ENCODE peak calls at places on chromosomes 2 and 18, in five cellular contexts. V, J, N, G and K are unnamed samples.

GRCh38 chr18:50268022-50268747 is 1.9 kb upstream of the CFAP53 start:
- DNase-seq in V (peak; percentile 70), J (peak; percentile 71), N (peak; percentile 72), G (peak; percentile 89), K (peak; percentile 46)

GRCh38 chr2:196492946-196493345 is 146.6 kb upstream of the CCDC150 start:
- DNase-seq in V (no peak), J (no peak), N (no peak), G (no peak), K (no peak)

GRCh38 chr18:389658-390357 is 110.7 kb downstream of the COLEC12 start:
- DNase-seq in V (no peak), J (no peak), N (no peak), G (no peak), K (no peak)

GRCh38 chr2:217691516-217691915 is 311.3 kb downstream of the TNS1 start:
- DNase-seq in V (no peak), J (no peak), N (no peak), G (no peak), K (no peak)

GRCh38 chr2:12498703-12499102 is 218.0 kb upstream of the TRIB2 start:
- DNase-seq in V (no peak), J (no peak), N (no peak), G (no peak), K (no peak)

GRCh38 chr2:10658041-10658913 is 31.5 kb downstream of the NOL10 start:
- DNase-seq in V (no peak), J (no peak), N (no peak), G (no peak), K (no peak)

GRCh38 chr2:72140621-72140960 is 7.1 kb downstream of the CYP26B1 start:
- DNase-seq in V (no peak), J (peak; percentile 11), N (no peak), G (no peak), K (no peak)

GRCh38 chr2:27795868-27796277 is 24.4 kb downstream of the MRPL33 start:
- DNase-seq in V (no peak), J (no peak), N (no peak), G (no peak), K (no peak)

GRCh38 chr2:13581471-13581870 is 864.7 kb downstream of the TRIB2 start:
- DNase-seq in V (no peak), J (no peak), N (no peak), G (no peak), K (no peak)

GRCh38 chr2:128290356-128290755 is 28.3 kb downstream of the HS6ST1 start:
- DNase-seq in V (no peak), J (no peak), N (no peak), G (no peak), K (no peak)

GRCh38 chr2:218003265-218003950 is 613 bp upstream of the TNS1 start:
- DNase-seq in V (peak; percentile 56), J (peak; percentile 73), N (no peak), G (peak; percentile 62), K (no peak)

GRCh38 chr18:59385191-59385590 is 26.1 kb upstream of the LMAN1 start:
- DNase-seq in V (no peak), J (no peak), N (no peak), G (no peak), K (no peak)

GRCh38 chr18:59382388-59382787 is 23.3 kb upstream of the LMAN1 start:
- DNase-seq in V (no peak), J (no peak), N (no peak), G (no peak), K (no peak)

GRCh38 chr18:59380706-59381105 is 21.6 kb upstream of the LMAN1 start:
- DNase-seq in V (no peak), J (no peak), N (no peak), G (no peak), K (no peak)

GRCh38 chr18:59381949-59382348 is 22.9 kb upstream of the LMAN1 start:
- DNase-seq in V (no peak), J (no peak), N (no peak), G (no peak), K (no peak)

DNA sequence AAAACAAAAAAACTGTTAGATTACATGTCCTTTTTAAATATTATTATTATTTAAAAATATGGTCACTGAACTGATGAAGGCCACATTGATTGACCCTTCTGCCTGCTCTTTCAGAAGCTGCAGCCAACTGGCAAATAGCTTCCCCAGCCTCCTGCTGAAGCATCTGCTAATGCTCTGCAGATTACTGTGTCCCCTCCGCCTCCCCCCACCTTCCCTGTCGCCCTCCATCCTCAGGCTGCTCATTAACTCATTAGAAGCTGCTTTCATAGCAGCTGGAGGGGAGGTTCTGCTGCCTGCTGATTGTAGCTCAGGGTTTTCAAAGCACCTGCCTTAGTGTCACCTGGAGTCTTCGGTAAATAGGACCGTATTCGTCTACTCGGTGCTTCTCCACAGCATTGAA is 24.8 kb upstream of the LMAN1 start:
- DNase-seq in V (no peak), J (no peak), N (no peak), G (no peak), K (no peak)
- H3K27me3 ChIP-seq in V (no peaks in the 10 kb centered on the region), J (no peaks in the 10 kb centered on the region), N (peaks cover 3% of the 10 kb centered on the region), G (peaks cover 8% of the 10 kb centered on the region), K (no peaks in the 10 kb centered on the region)

GRCh38 chr18:80034852-80035406 is 695 bp downstream of the RBFA start:
- DNase-seq in V (no peak), J (no peak), N (no peak), G (no peak), K (no peak)
- TF ChIP-seq CTCF in V (no peak), J (no peak), N (no peak), G (no peak), K (no peak)

GRCh38 chr2:18477333-18477732 is 83.1 kb downstream of the RDH14 start:
- DNase-seq in V (no peak), J (no peak), N (no peak), G (no peak), K (no peak)

GRCh38 chr2:18474690-18475089 is 85.8 kb downstream of the RDH14 start:
- DNase-seq in V (no peak), J (no peak), N (no peak), G (no peak), K (no peak)

GRCh38 chr2:18473241-18473841 is 87.1 kb downstream of the RDH14 start:
- DNase-seq in V (peak; percentile 39), J (peak; percentile 59), N (no peak), G (peak; percentile 21), K (peak; percentile 7)

GRCh38 chr2:18476484-18476883 is 84.0 kb downstream of the RDH14 start:
- DNase-seq in V (no peak), J (no peak), N (no peak), G (no peak), K (no peak)

GRCh38 chr2:18475884-18476283 is 84.6 kb downstream of the RDH14 start:
- DNase-seq in V (no peak), J (no peak), N (no peak), G (no peak), K (no peak)
- H3K27me3 ChIP-seq in V (no peaks in the 10 kb centered on the region), J (no peaks in the 10 kb centered on the region), N (peaks cover 5% of the 10 kb centered on the region), G (no peaks in the 10 kb centered on the region), K (no peaks in the 10 kb centered on the region)

DNA sequence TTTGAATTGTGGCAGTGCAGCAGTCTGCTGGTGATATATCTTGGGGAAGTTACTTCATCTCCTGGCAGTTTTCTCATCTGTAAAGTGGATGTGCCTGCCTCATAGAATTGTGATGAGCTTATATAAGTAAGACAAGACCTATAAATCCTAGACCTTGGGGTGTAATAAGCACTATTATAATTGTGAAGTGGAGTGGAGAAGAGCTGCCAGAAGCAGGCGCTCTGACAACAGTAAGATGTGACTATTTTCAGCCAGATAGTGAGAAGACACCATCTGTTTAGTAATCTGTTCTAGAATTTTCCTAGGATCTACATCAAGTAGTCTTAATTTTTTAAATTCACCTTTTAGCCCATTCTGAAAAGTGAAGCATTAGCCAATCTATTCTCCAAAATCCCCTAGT is 85.6 kb upstream of the TSPYL6 start:
- DNase-seq in V (no peak), J (no peak), N (no peak), G (no peak), K (no peak)
- TF ChIP-seq CTCF in V (no peak), J (peak; percentile 9), N (no peak), G (peak; percentile 46), K (no peak)